ENCODE peak calls at places on chromosomes 12 and 14, in five cellular contexts. B, Z, X, P and C are unnamed samples.
A peak's percentile ranks its signal among the peaks of the same experiment; 100 is the strongest.

GRCh38 chr12:14554281-14555008 is 13.2 kb downstream of the PLBD1 start:
- DNase-seq in B (peak; percentile 90), Z (peak; percentile 13), P (peak; percentile 92), X (peak; percentile 92), C (peak; percentile 25)

GRCh38 chr12:100826323-100826722 is 31.7 kb downstream of the ANO4 start:
- DNase-seq in P (peak; percentile 64), Z (peak; percentile 13), X (peak; percentile 85), B (peak; percentile 23), C (peak; percentile 13)

GRCh38 chr14:54483073-54483745 is 5.6 kb downstream of the GMFB start:
- DNase-seq in B (no peak), P (no peak), Z (no peak), X (no peak), C (no peak)

GRCh38 chr12:32261638-32262037 is 137.7 kb upstream of the FGD4 start:
- DNase-seq in P (no peak), Z (no peak), X (no peak), B (no peak), C (no peak)

GRCh38 chr12:93002278-93003054 is 73.4 kb upstream of the EEA1 start:
- DNase-seq in B (peak; percentile 13), X (no peak), Z (no peak), P (no peak), C (no peak)

GRCh38 chr12:76018111-76018510 is 13.5 kb downstream of the PHLDA1 start:
- DNase-seq in Z (no peak), X (peak; percentile 93), B (no peak), P (no peak), C (no peak)

GRCh38 chr14:35543006-35543405 is 9.0 kb downstream of the INSM2 start:
- DNase-seq in P (no peak), X (no peak), Z (no peak), B (no peak), C (no peak)

GRCh38 chr14:92964124-92965109 is 41.5 kb downstream of the CHGA start:
- DNase-seq in X (peak; percentile 65), Z (no peak), P (peak; percentile 65), B (peak; percentile 25), C (no peak)

GRCh38 chr14:29937116-29937515 is 9.5 kb upstream of the PRKD1 start:
- DNase-seq in P (no peak), X (no peak), B (no peak), Z (no peak), C (no peak)

GRCh38 chr14:72332054-72332453 is 399.8 kb downstream of the RGS6 start:
- DNase-seq in Z (no peak), X (no peak), P (no peak), B (peak; percentile 6), C (peak; percentile 11)

DNA sequence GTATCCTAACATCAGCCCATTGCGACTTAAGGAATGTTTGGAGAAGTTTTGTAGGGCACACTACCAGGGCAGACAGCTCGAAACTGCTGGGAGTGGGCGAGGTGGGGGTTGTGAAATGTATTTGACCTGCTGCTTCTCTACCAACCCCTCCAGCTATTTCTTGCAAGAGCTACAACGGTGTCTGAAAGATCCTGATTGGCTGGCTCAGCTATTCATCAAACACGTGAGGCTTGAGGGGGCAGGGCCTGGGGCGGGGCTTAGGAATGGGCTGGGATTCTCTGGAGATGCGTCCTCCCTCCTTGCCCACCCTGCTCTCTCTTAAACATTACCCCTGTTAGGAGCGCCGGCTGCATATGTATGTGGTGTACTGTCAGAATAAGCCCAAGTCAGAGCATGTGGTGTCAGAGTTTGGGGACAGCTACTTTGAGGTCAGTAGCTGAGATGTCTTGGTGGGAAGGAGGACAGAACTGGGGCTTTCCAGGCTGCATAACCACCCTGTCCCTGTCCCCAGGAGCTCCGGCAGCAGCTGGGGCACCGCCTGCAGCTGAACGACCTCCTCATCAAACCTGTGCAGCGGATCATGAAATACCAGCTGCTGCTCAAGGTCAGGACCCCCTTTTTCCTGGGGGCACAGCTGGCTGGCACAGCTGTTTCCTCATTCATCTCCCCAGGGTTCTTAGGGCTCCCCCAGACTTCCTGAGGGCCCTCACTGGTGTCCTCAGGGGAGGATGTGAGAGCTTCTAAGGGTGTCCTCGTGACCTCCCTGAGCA is 3.1 kb downstream of the ARHGEF25 start:
- DNase-seq in B (no peak), P (no peak), X (no peak), Z (peak; percentile 21), C (no peak)
- H3K4me3 ChIP-seq in B (no peak overlapping the region), P (no peak overlapping the region), X (no peak overlapping the region), Z (no peak overlapping the region), C (no peak overlapping the region)

DNA sequence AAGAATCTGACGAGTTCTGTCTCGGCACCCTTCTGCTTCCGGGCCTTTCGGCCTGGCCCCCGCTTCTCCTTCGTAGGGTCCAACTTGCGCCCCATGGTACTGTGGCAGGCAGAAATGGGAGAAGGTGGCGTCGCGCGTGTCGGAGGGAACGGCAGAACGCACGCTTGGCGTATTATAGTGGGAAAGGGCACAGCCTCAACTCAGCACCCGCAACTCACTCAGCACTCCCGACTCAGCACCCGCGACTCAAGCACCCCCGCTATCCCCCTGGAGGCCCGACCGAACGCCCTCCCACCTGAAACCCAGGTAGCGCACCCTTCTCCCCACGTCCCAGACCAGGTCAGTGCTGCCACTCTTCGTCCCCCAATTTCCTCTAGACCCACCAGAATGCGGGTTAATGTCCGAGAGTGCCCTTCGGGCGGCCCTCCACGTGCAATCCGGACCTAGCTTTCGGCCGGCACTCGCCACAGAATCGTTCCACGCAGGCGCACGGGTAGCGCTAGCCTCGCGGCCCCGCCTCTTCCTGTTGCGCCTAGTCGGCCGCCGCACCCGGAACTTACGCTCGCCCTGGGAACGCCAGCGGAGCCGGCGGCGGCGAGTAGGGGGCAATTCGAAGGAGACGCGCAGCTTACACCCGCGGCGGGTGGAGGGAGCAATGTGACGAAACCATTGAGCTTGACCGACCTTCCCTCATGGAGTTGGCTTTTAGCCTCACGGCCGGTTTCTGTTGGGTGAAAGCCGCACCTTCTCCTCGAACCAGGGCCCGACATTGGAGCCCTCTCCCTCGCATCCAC is at the start of gene NOP2:
- DNase-seq in Z (peak; percentile 66), P (peak; percentile 97), B (peak; percentile 92), X (peak; percentile 97), C (peak; percentile 60)
- TF ChIP-seq CTCF in Z (no peak), P (no peak), B (no peak), X (no peak), C (no peak)

GRCh38 chr14:67773844-67774377 is 42.5 kb downstream of the ZFYVE26 start:
- DNase-seq in P (no peak), X (no peak), B (no peak), Z (no peak), C (no peak)
- H3K4me3 ChIP-seq in P (no peak overlapping the region), X (no peak overlapping the region), B (no peak overlapping the region), Z (no peak overlapping the region), C (no peak overlapping the region)

GRCh38 chr12:2284857-2285256 is 232.1 kb downstream of the CACNA1C start:
- DNase-seq in X (peak; percentile 91), B (peak; percentile 56), Z (peak; percentile 37), P (peak; percentile 70), C (peak; percentile 50)
- TF ChIP-seq CTCF in X (peak; percentile 80), B (peak; percentile 29), Z (peak; percentile 80), P (peak; percentile 58), C (peak; percentile 91)

GRCh38 chr12:115983226-115983798 is 294.2 kb downstream of the MED13L start:
- DNase-seq in B (no peak), X (peak; percentile 62), P (no peak), Z (no peak), C (no peak)
- H3K4me3 ChIP-seq in B (no peak overlapping the region), X (no peak overlapping the region), P (no peak overlapping the region), Z (no peak overlapping the region), C (no peak overlapping the region)

DNA sequence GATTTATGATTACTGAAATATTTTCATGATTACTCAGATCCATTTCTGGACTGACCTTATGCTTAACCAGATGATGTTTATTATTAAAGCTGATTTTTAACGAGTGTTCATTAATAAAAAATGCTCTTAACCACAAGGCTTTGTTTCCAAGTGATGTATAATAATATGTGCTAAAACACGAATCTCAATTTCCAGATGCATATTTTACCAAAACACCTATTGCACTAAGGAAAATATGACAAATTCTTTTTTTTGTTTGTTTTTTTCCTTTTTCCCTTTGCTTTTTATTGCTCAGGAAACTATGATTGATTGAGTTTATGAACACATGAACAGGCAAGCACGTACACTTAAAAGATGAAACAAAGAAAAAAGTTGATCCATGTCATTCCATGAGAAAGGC is 16.9 kb upstream of the DUSP6 start:
- DNase-seq in P (no peak), Z (no peak), B (no peak), X (no peak), C (no peak)
- TF ChIP-seq CTCF in P (no peak), Z (no peak), B (no peak), X (no peak), C (no peak)

DNA sequence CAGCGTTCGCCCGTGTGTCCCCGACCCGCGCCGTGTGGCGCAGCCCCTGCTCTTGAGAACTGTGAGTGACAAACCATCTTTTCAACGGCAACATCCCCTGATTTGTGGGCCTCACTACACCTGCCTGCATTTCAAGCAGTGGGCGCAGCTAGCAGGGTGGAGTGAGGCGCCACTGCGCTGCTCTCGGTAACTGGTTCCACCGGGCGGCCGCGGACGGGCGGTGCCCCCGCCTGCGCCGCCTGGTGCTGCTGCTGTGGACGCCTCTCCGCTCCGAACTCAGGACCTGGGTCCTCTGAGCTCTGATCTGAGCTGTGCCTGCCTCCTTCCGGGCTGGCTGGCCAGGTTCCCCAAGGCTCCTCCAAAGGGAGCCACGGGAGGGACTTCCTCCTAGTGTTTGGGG is 5.9 kb upstream of the DEGS2 start:
- DNase-seq in P (peak; percentile 77), Z (no peak), B (no peak), X (peak; percentile 24), C (no peak)
- H3K4me3 ChIP-seq in P (no peak overlapping the region), Z (no peak overlapping the region), B (no peak overlapping the region), X (no peak overlapping the region), C (no peak overlapping the region)

DNA sequence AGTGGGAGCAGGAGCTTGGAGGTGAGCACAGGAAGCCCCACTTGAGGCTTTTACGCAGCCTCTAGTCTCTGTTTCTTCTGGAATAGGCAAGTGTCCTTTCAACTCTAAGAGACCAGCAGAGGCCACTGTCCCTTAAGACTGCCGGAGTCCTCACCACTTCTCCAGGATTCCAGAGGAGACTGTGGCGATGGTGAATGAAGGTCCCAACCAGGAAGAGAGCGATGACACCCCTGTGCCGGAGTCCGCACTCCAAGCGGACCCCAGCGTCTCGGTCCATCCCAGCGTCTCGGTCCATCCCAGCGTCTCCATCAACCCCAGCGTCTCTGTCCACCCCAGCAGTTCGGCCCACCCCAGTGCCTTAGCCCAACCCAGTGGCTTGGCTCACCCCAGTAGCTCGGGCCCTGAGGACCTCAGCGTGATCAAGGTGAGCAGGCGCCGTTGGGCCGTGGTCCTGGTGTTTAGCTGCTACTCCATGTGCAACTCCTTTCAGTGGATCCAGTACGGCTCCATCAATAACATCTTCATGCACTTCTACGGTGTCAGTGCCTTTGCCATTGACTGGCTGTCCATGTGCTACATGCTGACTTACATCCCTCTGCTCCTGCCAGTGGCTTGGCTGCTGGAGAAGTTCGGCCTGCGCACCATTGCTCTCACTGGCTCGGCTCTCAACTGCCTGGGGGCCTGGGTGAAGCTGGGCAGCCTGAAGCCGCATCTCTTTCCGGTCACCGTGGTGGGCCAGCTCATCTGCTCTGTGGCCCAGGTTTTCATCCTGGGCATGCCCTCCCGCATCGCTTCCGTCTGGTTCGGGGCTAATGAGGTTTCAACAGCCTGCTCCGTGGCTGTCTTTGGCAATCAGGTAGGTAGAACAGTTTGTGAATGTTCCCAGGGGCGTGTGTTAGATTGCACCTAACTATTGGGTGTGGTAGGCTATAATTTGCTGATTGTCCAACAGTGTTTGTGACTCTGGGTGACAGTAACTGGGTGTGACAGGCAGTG is 664 bp downstream of the FLVCR2 start:
- DNase-seq in B (peak; percentile 51), X (no peak), Z (no peak), P (peak; percentile 69), C (peak; percentile 49)
- TF ChIP-seq CTCF in B (peak; percentile 23), X (peak; percentile 16), Z (no peak), P (peak; percentile 26), C (peak; percentile 46)

DNA sequence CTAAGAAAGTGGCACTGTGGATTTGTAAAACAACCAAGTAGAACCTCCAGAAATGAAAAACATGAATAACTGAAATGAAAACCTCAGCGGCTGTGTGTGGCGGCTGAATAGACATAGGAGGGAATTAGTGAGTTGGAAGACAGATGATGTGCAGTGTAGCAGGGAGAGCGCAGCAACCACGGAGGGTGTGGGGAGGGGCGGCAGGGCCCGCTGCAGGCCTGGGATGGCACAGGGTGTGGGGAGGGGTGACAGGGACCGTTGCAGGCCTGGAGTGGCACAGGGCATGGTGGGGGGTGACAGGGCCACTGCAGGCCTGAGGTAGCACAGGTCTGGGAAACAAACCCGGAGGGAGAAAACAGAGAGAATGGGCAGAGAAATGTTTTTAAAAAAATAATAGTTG is 51.1 kb downstream of the BEGAIN start:
- DNase-seq in P (peak; percentile 33), X (no peak), Z (no peak), B (no peak), C (no peak)
- H3K4me3 ChIP-seq in P (no peak overlapping the region), X (no peak overlapping the region), Z (no peak overlapping the region), B (no peak overlapping the region), C (no peak overlapping the region)